ENCODE peak calls at places on chromosomes 5 and 9, in five cellular contexts. H is GM23248, Y is HCT116, W is neural progenitor cell, F is GM23338. M is an unnamed sample. For H3K4me1, the result is how much of the 10 kb centered on the place peaks cover.

GRCh38 chr9:114031037-114031436 is 47.1 kb downstream of the AMBP start:
- DNase-seq in F (no peak), H (no peak), W (no peak), Y (no peak), M (no peak)

GRCh38 chr9:98240475-98240874 is 15.0 kb downstream of the TBC1D2 start:
- DNase-seq in F (no peak), Y (no peak), H (no peak), W (no peak), M (no peak)

GRCh38 chr9:107733530-107733907 is 243.9 kb upstream of the KLF4 start:
- DNase-seq in Y (no peak), H (peak), W (no peak), F (no peak), M (no peak)

GRCh38 chr5:160727296-160727997 is 124.6 kb downstream of the ATP10B start:
- DNase-seq in H (no peak), W (no peak), Y (no peak), F (no peak), M (no peak)

GRCh38 chr9:89422151-89422918 is 75.6 kb downstream of the SEMA4D start:
- DNase-seq in W (no peak), F (no peak), H (peak), Y (no peak), M (no peak)

GRCh38 chr9:114957558-114957957 is 27.2 kb upstream of the TNFSF8 start:
- DNase-seq in Y (no peak), W (no peak), H (peak), F (no peak), M (no peak)

GRCh38 chr9:127177682-127178265 is 55.3 kb upstream of the ANGPTL2 start:
- DNase-seq in W (no peak), Y (no peak), H (no peak), F (no peak), M (no peak)

GRCh38 chr9:87100001-87100400 is 152.7 kb upstream of the GAS1 start:
- DNase-seq in Y (no peak), W (no peak), F (no peak), H (no peak), M (no peak)

GRCh38 chr9:16912197-16912596 is 41.7 kb upstream of the BNC2 start:
- DNase-seq in W (no peak), F (no peak), Y (no peak), H (no peak), M (no peak)

GRCh38 chr9:131419029-131419614 is 25.2 kb downstream of the PRRC2B start:
- DNase-seq in F (no peak), Y (no peak), W (no peak), H (peak), M (no peak)

GRCh38 chr9:93288891-93289883 is 105.2 kb downstream of the WNK2 start:
- DNase-seq in Y (no peak), W (no peak), H (peak), F (peak), M (no peak)

GRCh38 chr9:116045083-116045482 is 108.5 kb upstream of the PAPPA start:
- DNase-seq in Y (no peak), F (no peak), W (no peak), H (no peak), M (no peak)

GRCh38 chr5:76742586-76742985 is 26.7 kb downstream of the F2R start:
- DNase-seq in H (peak), W (no peak), F (no peak), Y (no peak), M (no peak)

GRCh38 chr9:115649991-115650472 is 503.6 kb upstream of the PAPPA start:
- DNase-seq in F (no peak), W (no peak), Y (no peak), H (peak), M (no peak)

GRCh38 chr9:123789893-123790292 is 140.0 kb downstream of the DENND1A start:
- DNase-seq in F (no peak), Y (no peak), H (no peak), W (no peak), M (no peak)

GRCh38 chr5:73499187-73499586 is 945 bp downstream of the BTF3 start:
- DNase-seq in F (no peak), Y (no peak), W (no peak), H (peak), M (peak)

GRCh38 chr5:73497537-73498056 is 645 bp upstream of the BTF3 start:
- DNase-seq in W (peak), F (no peak), Y (no peak), H (no peak), M (no peak)

GRCh38 chr5:73495772-73496346 is 2.4 kb upstream of the BTF3 start:
- DNase-seq in Y (no peak), W (no peak), F (no peak), H (no peak), M (no peak)

GRCh38 chr5:73498057-73498992 is at the start of gene BTF3:
- DNase-seq in W (peak), H (peak), F (peak), Y (peak), M (peak)

DNA sequence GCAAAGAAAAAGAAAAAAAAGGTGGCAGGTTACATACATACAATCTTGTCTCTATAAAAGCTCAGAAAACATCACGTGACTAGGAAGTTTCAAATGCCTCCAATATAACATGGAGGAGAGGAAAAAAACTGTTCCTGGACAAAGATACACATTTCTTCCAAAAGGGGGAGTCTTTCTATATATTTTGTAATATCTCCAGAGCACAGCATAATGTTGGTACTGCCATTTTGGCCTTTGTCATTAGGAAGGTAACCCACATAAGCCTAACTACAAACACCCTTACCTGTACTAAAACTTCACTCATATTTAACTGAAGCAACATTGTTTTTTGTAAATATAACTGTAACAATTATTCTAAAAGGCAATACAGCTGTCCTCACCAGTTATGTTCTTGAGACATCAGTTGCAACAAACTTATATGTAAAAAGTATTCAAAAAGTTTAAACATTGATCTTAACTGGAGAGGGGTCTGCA is 1.2 kb upstream of the BTF3 start:
- DNase-seq in F (peak), H (peak), W (peak), Y (peak), M (peak)
- TF ChIP-seq EZH2phosphoT487 in F (no peak), H (no peak), W (no peak), Y (no peak), M (no peak)

GRCh38 chr9:134659688-134660131 is 18.1 kb downstream of the COL5A1 start:
- DNase-seq in F (no peak), W (no peak), H (no peak), Y (no peak), M (no peak)
- H3K4me1 ChIP-seq in F (under half), W (under half), H (under half), Y (under half), M (under half)

DNA sequence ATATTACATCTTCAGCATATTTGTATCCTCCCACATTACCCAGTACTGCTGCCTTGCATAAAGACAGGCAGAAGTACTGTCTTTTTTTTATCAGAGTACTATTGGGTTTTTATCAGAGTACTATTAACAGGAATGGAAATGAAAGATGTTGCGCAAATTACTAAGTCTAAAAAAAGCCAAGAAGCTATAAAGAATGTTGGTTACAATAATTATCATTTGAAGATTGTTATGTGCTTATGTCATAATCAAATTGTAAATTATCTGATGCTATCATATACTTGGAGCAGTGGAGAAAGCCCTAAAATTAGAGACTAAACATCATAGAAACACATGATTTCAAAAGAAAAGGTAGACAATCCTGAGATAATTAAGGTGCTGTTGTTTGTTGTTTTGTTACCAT is 188.8 kb downstream of the CCDC192 start:
- DNase-seq in Y (no peak), F (no peak), W (no peak), H (no peak), M (no peak)
- H3K4me3 ChIP-seq in Y (no peak), F (no peak), W (no peak), H (no peak), M (no peak)

DNA sequence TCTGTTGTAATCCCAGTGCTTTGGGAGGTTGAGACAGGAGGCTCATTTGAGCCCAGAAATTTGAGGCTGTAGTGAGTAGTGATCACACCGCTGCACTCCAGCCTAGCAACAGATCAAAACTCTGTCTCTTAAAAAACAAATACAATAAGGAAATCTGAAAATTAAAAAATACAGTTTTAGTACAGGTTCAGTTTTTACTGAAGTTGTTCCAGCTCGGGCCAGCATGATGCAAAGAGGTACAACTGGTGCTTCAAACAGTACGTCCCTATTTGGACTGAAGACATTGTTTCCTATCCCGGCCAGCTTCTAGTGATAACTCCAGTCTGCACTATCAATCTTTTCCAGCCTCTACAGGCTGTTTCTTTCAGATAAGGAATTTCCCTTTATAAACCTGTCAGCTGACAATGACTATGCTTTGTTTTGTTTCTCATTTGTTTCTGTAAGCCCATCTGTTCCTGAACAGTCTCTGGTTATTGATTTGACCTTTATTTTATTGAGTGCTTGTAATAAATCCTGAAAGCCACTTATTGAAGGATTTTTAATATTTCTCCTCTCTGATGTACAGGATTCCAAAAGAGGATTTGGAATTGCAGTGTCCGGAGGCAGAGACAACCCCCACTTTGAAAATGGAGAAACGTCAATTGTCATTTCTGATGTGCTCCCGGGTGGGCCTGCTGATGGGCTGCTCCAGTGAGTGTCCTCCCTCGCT is 41.9 kb downstream of the TJP2 start:
- DNase-seq in H (no peak), W (no peak), Y (no peak), F (no peak), M (no peak)
- TF ChIP-seq EZH2phosphoT487 in H (no peak), W (no peak), Y (no peak), F (no peak), M (no peak)

DNA sequence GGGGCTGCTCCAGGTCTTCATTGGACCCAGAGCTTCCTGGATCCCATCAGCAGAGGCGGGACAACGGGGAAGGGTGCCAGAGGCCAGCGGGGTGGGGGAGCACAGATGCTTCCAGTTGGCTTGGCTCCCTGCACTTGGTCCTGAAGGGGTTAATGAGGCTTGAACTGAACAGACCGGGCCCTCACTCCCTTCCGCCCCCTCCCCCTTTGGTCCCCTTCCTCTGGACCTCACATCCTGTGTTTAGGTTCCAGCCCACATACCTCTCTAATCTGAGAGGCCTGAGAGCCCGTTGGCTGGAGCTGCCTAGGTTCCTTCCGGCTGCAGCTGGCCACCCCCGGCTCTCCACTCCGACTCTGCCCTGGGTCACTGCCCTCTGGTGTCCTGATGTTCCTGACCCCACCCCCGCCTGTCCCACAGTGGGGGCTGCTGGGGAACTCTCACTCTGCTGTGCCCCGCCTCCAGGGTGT is 32.3 kb downstream of the PTPA start:
- DNase-seq in F (peak), W (no peak), H (peak), Y (no peak), M (peak)
- H3K4me1 ChIP-seq in F (half or more), W (half or more), H (half or more), Y (half or more), M (half or more)

DNA sequence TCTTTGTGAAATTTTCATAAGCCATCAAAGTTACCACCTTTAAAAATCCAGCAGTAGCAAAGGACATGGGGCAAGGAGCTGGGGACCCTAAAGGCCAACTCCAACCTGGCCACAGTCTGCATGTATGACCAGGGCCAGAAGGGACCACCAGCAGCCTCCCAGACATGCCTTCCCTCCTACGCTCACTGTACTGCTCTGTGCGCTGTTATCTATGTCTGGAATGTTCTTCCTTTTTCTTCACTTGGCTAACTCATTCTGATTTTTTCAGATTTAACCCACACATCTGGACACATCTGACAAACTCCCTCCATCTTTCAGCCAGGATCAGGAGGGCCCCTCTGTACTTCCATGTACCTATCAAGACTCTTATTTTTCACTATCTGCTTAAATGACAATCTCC is 47.6 kb upstream of the TRAF1 start:
- DNase-seq in Y (no peak), H (no peak), F (no peak), W (no peak), M (no peak)
- H3K4me3 ChIP-seq in Y (no peak), H (no peak), F (no peak), W (no peak), M (no peak)

DNA sequence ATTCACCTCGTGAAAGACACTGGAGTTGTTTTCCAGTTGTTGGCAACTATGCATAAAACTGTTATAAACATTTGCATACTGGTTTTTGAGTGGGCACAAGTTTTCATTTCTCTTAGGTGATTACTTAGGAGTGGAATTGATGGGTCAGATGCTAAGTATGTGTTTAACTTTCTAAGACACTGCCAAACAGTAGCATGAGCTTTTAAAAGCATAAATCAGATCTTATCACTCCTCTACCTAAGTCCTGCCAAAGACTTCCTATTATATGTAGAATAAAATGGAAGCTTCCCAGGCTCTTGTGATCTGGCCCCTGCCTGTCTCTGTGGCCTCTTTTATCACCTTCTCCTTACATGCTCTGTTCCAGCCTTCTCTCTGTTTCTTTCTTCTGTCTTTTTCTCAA is 72.6 kb downstream of the SH3RF2 start:
- DNase-seq in Y (no peak), H (no peak), W (no peak), F (no peak), M (no peak)
- TF ChIP-seq EZH2phosphoT487 in Y (no peak), H (no peak), W (no peak), F (no peak), M (no peak)

DNA sequence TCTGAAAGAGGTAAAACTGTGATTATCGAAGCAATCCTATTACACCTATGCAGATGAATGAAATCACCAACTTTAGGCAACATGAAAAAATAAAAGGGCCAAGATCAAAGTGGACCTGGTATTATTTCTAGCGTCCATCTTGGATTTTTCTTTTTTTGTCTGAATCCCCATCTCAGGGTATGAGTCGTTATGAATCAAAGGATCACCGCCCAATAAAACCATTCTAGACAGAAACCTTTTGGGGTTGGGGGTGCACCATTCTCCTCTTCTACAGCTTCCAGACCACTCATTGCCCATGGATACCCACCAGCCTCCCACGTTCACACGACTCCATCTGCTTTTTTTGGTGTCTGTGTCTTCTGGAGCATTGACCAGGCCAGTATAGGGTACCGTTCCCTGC is 33.4 kb downstream of the MAP1B start:
- DNase-seq in F (no peak), Y (no peak), W (no peak), H (peak), M (no peak)
- H3K4me1 ChIP-seq in F (under half), Y (under half), W (under half), H (half or more), M (under half)

GRCh38 chr9:95349109-95350038 is 31.9 kb upstream of the FANCC start:
- DNase-seq in Y (no peak), W (peak), H (peak), F (peak), M (no peak)
- H3K4me3 ChIP-seq in Y (no peak), W (peak), H (peak), F (peak), M (no peak)

M was measured in OCI-LY7.